ENCODE peak calls at places on chromosomes 7 and 10, in eight cellular contexts. I is GM23248; V is NCI-H1417; Q is HTR-8/SVneo; A is anterior cingulate cortex; P is NCI-H2029; L is Caki2; B is stimulated activated CD8-positive, alpha-beta memory T cell treated with anti-CD3 and anti-CD28 coated beads, Interleukin-7, amount 100 ng/mL, for 24 hours. F is an unnamed sample.

GRCh38 chr7:70014472-70015232 is 416.4 kb downstream of the AUTS2 start:
- DNase-seq in I (no peak), V (peak; percentile 12), Q (no peak), A (no peak), P (peak; percentile 3), L (no peak), B (no peak), F (no peak)

GRCh38 chr7:20199015-20199737 is 18.0 kb downstream of the MACC1 start:
- DNase-seq in I (peak; percentile 78), V (peak; percentile 49), Q (peak; percentile 46), A (no peak), P (peak; percentile 97), L (peak; percentile 92), B (no peak), F (peak; percentile 58)

GRCh38 chr7:148153611-148154010 is 437.0 kb upstream of the C7orf33 start:
- DNase-seq in I (no peak), V (no peak), Q (no peak), A (no peak), P (peak; percentile 96), L (no peak), B (no peak), F (no peak)

GRCh38 chr7:44639701-44640321 is 33.4 kb downstream of the OGDH start:
- DNase-seq in I (peak; percentile 69), V (no peak), Q (peak; percentile 72), A (no peak), P (peak; percentile 77), L (peak; percentile 89), B (no peak), F (peak; percentile 45)

GRCh38 chr10:5534880-5535856 is 10.4 kb downstream of the CALML3 start:
- DNase-seq in I (peak; percentile 77), V (no peak), Q (no peak), A (no peak), P (no peak), L (no peak), B (no peak), F (peak; percentile 75)

GRCh38 chr10:78936412-78937342 is 132.1 kb upstream of the ZMIZ1 start:
- DNase-seq in I (no peak), V (no peak), Q (no peak), A (no peak), P (no peak), L (peak; percentile 39), B (no peak), F (no peak)

GRCh38 chr10:73076361-73077183 is 20.1 kb downstream of the P4HA1 start:
- DNase-seq in I (peak; percentile 86), V (no peak), Q (no peak), A (no peak), P (no peak), L (no peak), B (no peak), F (peak; percentile 67)

GRCh38 chr10:7075110-7075509 is 335.7 kb downstream of the SFMBT2 start:
- DNase-seq in I (no peak), V (no peak), Q (no peak), A (no peak), P (no peak), L (no peak), B (no peak), F (no peak)

GRCh38 chr7:68544851-68545250 is 1053.4 kb upstream of the AUTS2 start:
- DNase-seq in I (no peak), V (no peak), Q (no peak), A (no peak), P (no peak), L (no peak), B (no peak), F (no peak)

GRCh38 chr7:44183386-44183785 is 5.9 kb downstream of the GCK start:
- DNase-seq in I (no peak), V (no peak), Q (no peak), A (no peak), P (no peak), L (no peak), B (no peak), F (no peak)

GRCh38 chr7:24972991-24973390 is 7.0 kb downstream of the OSBPL3 start:
- DNase-seq in I (peak; percentile 70), V (no peak), Q (no peak), A (no peak), P (no peak), L (no peak), B (no peak), F (peak; percentile 22)

F was measured in AG08395.